ENCODE peak calls at places on chromosomes 1 and 21, in seven cellular contexts. W, Q, R, F, J, D and E are unnamed samples. For H3K4me1 and H3K27me3, the result is how much of the 10 kb centered on the place peaks cover.

GRCh38 chr1:90190523-90190922 is 195.6 kb downstream of the ZNF326 start:
- DNase-seq in W (peak), Q (no peak), J (no peak), R (no peak), F (no peak), D (no peak), E (no peak)

GRCh38 chr1:2345297-2346075 is 45.9 kb downstream of the MORN1 start:
- DNase-seq in W (no peak), Q (peak), J (no peak), R (peak), F (no peak), D (no peak), E (no peak)

GRCh38 chr1:5742801-5743200 is 249.4 kb downstream of the NPHP4 start:
- DNase-seq in Q (no peak), W (no peak), F (no peak), R (no peak), J (no peak), D (no peak), E (no peak)

GRCh38 chr1:65764052-65764451 is 28.6 kb upstream of the PDE4B start:
- DNase-seq in J (no peak), D (no peak), R (no peak), Q (no peak), W (no peak), F (no peak), E (no peak)

GRCh38 chr21:38460171-38460742 is 38.0 kb downstream of the ERG start:
- DNase-seq in W (no peak), Q (peak), D (no peak), J (no peak), F (no peak), R (no peak), E (no peak)

GRCh38 chr21:29372063-29372802 is 73.5 kb downstream of the BACH1 start:
- DNase-seq in R (peak), Q (peak), D (peak), J (peak), W (peak), F (peak), E (peak)

GRCh38 chr1:212525479-212526110 is 83.0 kb upstream of the ATF3 start:
- DNase-seq in F (no peak), J (no peak), R (no peak), W (no peak), D (no peak), Q (peak), E (no peak)

GRCh38 chr1:2311184-2312032 is 79.9 kb downstream of the MORN1 start:
- DNase-seq in J (peak), W (peak), Q (no peak), F (peak), D (peak), R (peak), E (peak)

GRCh38 chr1:235739124-235739523 is 89.5 kb upstream of the GNG4 start:
- DNase-seq in F (no peak), Q (no peak), D (no peak), W (no peak), R (no peak), J (no peak), E (no peak)

GRCh38 chr21:23861908-23862504 is 1745.3 kb downstream of the MRPL39 start:
- DNase-seq in J (no peak), Q (no peak), F (no peak), R (no peak), D (no peak), W (no peak), E (no peak)

GRCh38 chr1:60765204-60765603 is 317.2 kb upstream of the NFIA start:
- DNase-seq in Q (no peak), R (no peak), W (peak), J (peak), F (no peak), D (peak), E (peak)

GRCh38 chr1:113178106-113178505 is 105.1 kb downstream of the LRIG2 start:
- DNase-seq in Q (no peak), D (no peak), J (no peak), F (no peak), R (no peak), W (no peak), E (no peak)

GRCh38 chr1:47340227-47340626 is 6.6 kb downstream of the CMPK1 start:
- DNase-seq in J (no peak), W (no peak), Q (no peak), D (no peak), F (no peak), R (no peak), E (no peak)

GRCh38 chr1:224266105-224266935 is 63.7 kb downstream of the NVL start:
- DNase-seq in R (no peak), Q (no peak), D (no peak), F (no peak), J (no peak), W (no peak), E (no peak)

GRCh38 chr1:196887515-196888239 is at the start of gene CFHR4:
- DNase-seq in R (no peak), D (no peak), W (no peak), F (no peak), Q (no peak), J (no peak), E (no peak)

GRCh38 chr1:9443913-9444445 is 95.3 kb upstream of the SLC25A33 start:
- DNase-seq in Q (no peak), D (peak), W (peak), F (no peak), J (peak), R (no peak), E (no peak)

GRCh38 chr1:109977657-109978378 is 6.7 kb upstream of the AHCYL1 start:
- DNase-seq in R (no peak), J (no peak), D (no peak), W (no peak), F (peak), Q (peak), E (no peak)

GRCh38 chr1:246427611-246428010 is 79.5 kb downstream of the SMYD3 start:
- DNase-seq in R (no peak), D (no peak), W (no peak), Q (no peak), J (no peak), F (no peak), E (no peak)

GRCh38 chr21:21860888-21861287 is 862.7 kb downstream of the NCAM2 start:
- DNase-seq in J (no peak), W (no peak), Q (no peak), D (no peak), R (no peak), F (no peak), E (no peak)

GRCh38 chr1:235133086-235133485 is 4.4 kb upstream of the TOMM20 start:
- DNase-seq in W (no peak), R (no peak), J (no peak), F (no peak), Q (no peak), D (no peak), E (no peak)

GRCh38 chr1:30506785-30507312 is 216.5 kb downstream of the MATN1 start:
- DNase-seq in Q (no peak), R (no peak), W (no peak), J (no peak), D (no peak), F (no peak), E (no peak)

GRCh38 chr1:116987256-116987555 is 14.4 kb upstream of the CD101 start:
- DNase-seq in F (no peak), J (no peak), W (no peak), R (no peak), D (peak), Q (peak), E (peak)

GRCh38 chr1:225319951-225320350 is 107.9 kb downstream of the LBR start:
- DNase-seq in D (no peak), R (no peak), W (no peak), F (no peak), J (no peak), Q (no peak), E (no peak)

GRCh38 chr1:94929816-94930215 is 2.9 kb upstream of the CNN3 start:
- DNase-seq in R (no peak), D (no peak), J (no peak), W (no peak), F (no peak), Q (no peak), E (no peak)

GRCh38 chr1:245715970-245716369 is 561.2 kb downstream of the KIF26B start:
- DNase-seq in J (no peak), Q (no peak), W (no peak), F (no peak), D (no peak), R (no peak), E (no peak)

GRCh38 chr1:30700528-30701265 is 22.7 kb downstream of the MATN1 start:
- DNase-seq in D (peak), F (peak), Q (peak), J (peak), W (no peak), R (peak), E (no peak)

GRCh38 chr1:152870831-152871730 is 7.0 kb upstream of the SMCP start:
- DNase-seq in W (peak), J (peak), D (no peak), Q (no peak), F (no peak), R (no peak), E (no peak)

GRCh38 chr21:44709426-44710293 is 1.7 kb downstream of the TSPEAR start:
- DNase-seq in W (peak), J (no peak), R (no peak), Q (no peak), D (no peak), F (no peak), E (no peak)

DNA sequence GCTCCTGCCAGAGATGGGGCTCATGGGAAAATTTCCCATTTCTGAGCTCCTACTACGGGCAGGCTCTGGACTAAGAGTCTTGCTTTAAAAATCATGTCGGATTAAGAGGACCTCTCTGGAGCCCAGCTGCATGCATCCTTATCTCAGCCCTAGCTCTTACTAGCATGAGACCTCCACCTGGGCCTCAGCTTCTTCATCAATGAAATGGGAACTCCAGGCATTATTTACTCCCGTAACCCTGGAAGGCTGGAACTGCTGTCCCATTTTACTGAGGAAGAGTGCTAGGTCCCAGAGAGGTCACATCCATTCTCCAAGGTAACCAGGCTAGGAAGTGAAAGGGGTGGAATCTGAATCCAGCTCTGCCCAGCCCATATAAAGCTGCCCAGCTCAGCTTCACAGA is 6.2 kb downstream of the COL8A2 start:
- DNase-seq in F (no peak), D (no peak), W (no peak), J (no peak), R (no peak), Q (no peak), E (no peak)
- H3K27ac ChIP-seq in F (no peak), D (no peak), W (no peak), J (no peak), R (no peak), Q (no peak), E (no peak)

GRCh38 chr1:236860674-236861073 is 65.6 kb downstream of the MTR start:
- DNase-seq in J (no peak), W (no peak), Q (no peak), R (no peak), F (no peak), D (no peak), E (no peak)
- H3K4me1 ChIP-seq in J (under half), W (under half), Q (under half), R (under half), F (under half), D (under half), E (under half)

DNA sequence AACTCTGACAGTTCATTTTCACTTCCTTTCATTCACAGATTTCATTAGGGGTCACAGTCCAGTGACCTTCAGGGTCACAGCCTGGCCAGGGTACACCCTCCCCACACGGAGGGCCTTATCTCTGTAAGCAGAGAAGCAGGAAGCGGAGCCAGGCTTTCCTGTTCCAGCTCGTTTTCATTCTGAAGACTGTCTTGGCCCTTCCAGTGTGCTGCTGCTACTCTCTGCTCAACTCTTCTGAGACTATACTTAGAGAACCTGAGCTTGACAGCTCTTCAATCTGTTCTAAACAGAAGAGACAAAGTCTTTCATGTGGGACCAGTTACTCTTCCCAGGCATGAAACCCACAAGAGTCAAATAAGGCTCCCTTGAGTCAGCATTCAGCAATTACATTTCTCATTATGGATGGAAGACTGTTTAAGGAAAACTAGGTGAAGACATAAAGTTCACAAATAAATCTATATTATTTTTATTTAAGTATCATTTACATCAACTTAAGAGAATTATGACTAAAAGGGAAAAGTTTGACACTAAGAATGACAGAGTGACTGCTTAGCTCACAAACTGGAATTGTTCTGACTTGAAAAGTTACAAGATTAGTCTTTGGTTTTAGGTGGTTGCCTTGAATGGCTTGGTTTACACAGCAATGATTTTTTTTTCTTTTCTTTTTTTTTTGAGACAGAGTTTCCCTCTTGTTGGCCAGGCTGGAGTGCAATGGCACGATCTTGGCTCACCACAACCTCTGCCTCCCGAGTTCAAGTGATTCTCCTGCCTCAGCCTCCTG is 4.8 kb upstream of the TDRD10 start:
- DNase-seq in D (peak), Q (peak), W (peak), J (peak), R (no peak), F (peak), E (peak)
- H3K27me3 ChIP-seq in D (under half), Q (under half), W (under half), J (under half), R (under half), F (under half), E (under half)

GRCh38 chr1:167940264-167940663 is 3.4 kb upstream of the MPC2 start:
- DNase-seq in F (no peak), R (no peak), D (no peak), Q (no peak), J (no peak), W (no peak), E (no peak)

GRCh38 chr1:167937709-167938010 is 788 bp upstream of the MPC2 start:
- DNase-seq in F (no peak), W (no peak), J (no peak), Q (no peak), D (no peak), R (no peak), E (no peak)

GRCh38 chr1:167936068-167936929 is at the start of gene DCAF6:
- DNase-seq in F (peak), W (peak), R (peak), J (peak), Q (peak), D (peak), E (peak)

GRCh38 chr1:167936930-167937708 is at the start of gene MPC2:
- DNase-seq in Q (peak), R (peak), W (peak), D (peak), J (peak), F (peak), E (peak)

GRCh38 chr1:167938083-167938482 is 1.2 kb upstream of the MPC2 start:
- DNase-seq in R (no peak), J (no peak), D (no peak), F (no peak), W (peak), Q (no peak), E (no peak)
- H3K27ac ChIP-seq in R (peak), J (peak), D (peak), F (peak), W (peak), Q (peak), E (no peak)

GRCh38 chr21:34813266-34813886 is 144.6 kb downstream of the CLIC6 start:
- DNase-seq in J (no peak), Q (no peak), R (no peak), F (no peak), W (no peak), D (no peak), E (no peak)

GRCh38 chr21:34817821-34818662 is 149.2 kb downstream of the CLIC6 start:
- DNase-seq in D (peak), Q (no peak), J (no peak), W (no peak), F (no peak), R (no peak), E (peak)

GRCh38 chr21:34814529-34814951 is 145.7 kb downstream of the CLIC6 start:
- DNase-seq in Q (no peak), R (no peak), D (no peak), W (no peak), F (no peak), J (no peak), E (no peak)

GRCh38 chr21:34818663-34819158 is 149.9 kb downstream of the CLIC6 start:
- DNase-seq in R (no peak), J (no peak), D (peak), F (no peak), Q (no peak), W (no peak), E (no peak)

GRCh38 chr21:34815831-34816700 is 147.3 kb downstream of the CLIC6 start:
- DNase-seq in F (peak), J (no peak), W (no peak), R (no peak), D (no peak), Q (no peak), E (no peak)
- H3K4me1 ChIP-seq in F (under half), J (under half), W (under half), R (under half), D (half or more), Q (under half), E (under half)